ENCODE peak calls at places on chromosomes 13 and 19, in ten cellular contexts. O is BJ, W is RWPE2, Z is SK-N-SH, I is heart left ventricle, K is heart right ventricle, M is keratinocyte, S is testis, L is left ventricle myocardium inferior, F is esophagus squamous epithelium. H is an unnamed sample. For H3K36me3, the result is how much of the 10 kb centered on the place peaks cover.

GRCh38 chr19:14166448-14166847 is 30.1 kb upstream of the ASF1B start:
- DNase-seq in K (no peak), F (no peak), M (no peak), W (no peak), S (no peak), L (no peak), Z (no peak), I (no peak), O (no peak), H (no peak)

GRCh38 chr19:16207490-16208025 is 9.8 kb downstream of the AP1M1 start:
- DNase-seq in I (no peak), F (no peak), O (no peak), M (no peak), K (no peak), S (no peak), W (no peak), Z (no peak), L (no peak), H (no peak)

GRCh38 chr13:62014299-62014698 is 598.6 kb upstream of the PCDH20 start:
- DNase-seq in W (no peak), O (no peak), M (no peak), F (no peak), I (no peak), Z (peak), S (no peak), L (no peak), K (no peak), H (no peak)

GRCh38 chr13:24199016-24199415 is 38.5 kb downstream of the SPATA13 start:
- DNase-seq in Z (no peak), W (no peak), K (no peak), M (no peak), I (no peak), O (no peak), L (no peak), S (no peak), F (no peak), H (no peak)

GRCh38 chr13:97395437-97396136 is 38.4 kb upstream of the RAP2A start:
- DNase-seq in S (no peak), Z (no peak), O (no peak), I (no peak), M (no peak), W (no peak), F (no peak), K (no peak), L (no peak), H (no peak)

GRCh38 chr19:8681345-8682021 is 17.1 kb downstream of the ACTL9 start:
- DNase-seq in K (no peak), L (no peak), W (no peak), S (no peak), I (no peak), M (no peak), Z (no peak), O (no peak), F (no peak), H (no peak)

GRCh38 chr13:31182987-31183386 is 16.8 kb upstream of the B3GLCT start:
- DNase-seq in M (no peak), Z (no peak), F (no peak), K (no peak), W (no peak), L (no peak), I (no peak), O (no peak), S (no peak), H (no peak)

GRCh38 chr13:105817498-105817897 is 718.0 kb downstream of the EFNB2 start:
- DNase-seq in S (no peak), M (peak), K (no peak), F (no peak), I (no peak), L (no peak), W (no peak), Z (no peak), O (no peak), H (no peak)

GRCh38 chr19:54141356-54141755 is 3.8 kb downstream of the CNOT3 start:
- DNase-seq in O (peak), Z (no peak), I (no peak), W (no peak), L (no peak), F (no peak), K (no peak), S (no peak), M (no peak), H (no peak)

GRCh38 chr19:2491130-2491801 is 15.3 kb downstream of the GADD45B start:
- DNase-seq in K (no peak), L (no peak), I (no peak), F (no peak), W (peak), S (no peak), O (no peak), Z (no peak), M (no peak), H (peak)

GRCh38 chr19:1122021-1122971 is 18.5 kb downstream of the GPX4 start:
- DNase-seq in F (no peak), I (no peak), K (no peak), W (peak), Z (no peak), M (no peak), O (no peak), L (no peak), S (no peak), H (no peak)

GRCh38 chr19:16496613-16496983 is 404 bp downstream of the C19orf44 start:
- DNase-seq in W (no peak), S (peak), Z (no peak), K (no peak), M (no peak), O (peak), F (no peak), I (peak), L (peak), H (no peak)

GRCh38 chr13:50162001-50162400 is 146.8 kb downstream of the KCNRG start:
- DNase-seq in Z (no peak), O (no peak), W (no peak), S (no peak), F (no peak), K (no peak), L (no peak), I (no peak), M (no peak), H (no peak)

GRCh38 chr13:112441226-112441625 is 65.1 kb downstream of the SPACA7 start:
- DNase-seq in S (no peak), W (no peak), I (no peak), O (no peak), M (no peak), F (no peak), L (no peak), K (no peak), Z (no peak), H (no peak)

GRCh38 chr13:112438515-112438914 is 62.4 kb downstream of the SPACA7 start:
- DNase-seq in O (no peak), W (no peak), K (no peak), L (no peak), F (no peak), Z (no peak), I (no peak), S (no peak), M (no peak), H (no peak)

GRCh38 chr13:112435973-112436372 is 59.8 kb downstream of the SPACA7 start:
- DNase-seq in O (no peak), K (no peak), S (no peak), M (no peak), I (no peak), L (no peak), W (no peak), Z (no peak), F (no peak), H (no peak)

GRCh38 chr13:112434937-112435523 is 58.9 kb downstream of the SPACA7 start:
- DNase-seq in W (no peak), K (no peak), O (no peak), L (no peak), Z (no peak), F (no peak), I (no peak), M (no peak), S (no peak), H (no peak)

GRCh38 chr13:112438094-112438493 is 61.9 kb downstream of the SPACA7 start:
- DNase-seq in I (no peak), K (no peak), L (no peak), W (no peak), S (no peak), M (no peak), F (no peak), O (no peak), Z (no peak), H (no peak)
- H3K36me3 ChIP-seq in I (under half), K (under half), L (under half), W (under half), S (under half), M (under half), F (under half), O (under half), Z (under half), H (under half)

DNA sequence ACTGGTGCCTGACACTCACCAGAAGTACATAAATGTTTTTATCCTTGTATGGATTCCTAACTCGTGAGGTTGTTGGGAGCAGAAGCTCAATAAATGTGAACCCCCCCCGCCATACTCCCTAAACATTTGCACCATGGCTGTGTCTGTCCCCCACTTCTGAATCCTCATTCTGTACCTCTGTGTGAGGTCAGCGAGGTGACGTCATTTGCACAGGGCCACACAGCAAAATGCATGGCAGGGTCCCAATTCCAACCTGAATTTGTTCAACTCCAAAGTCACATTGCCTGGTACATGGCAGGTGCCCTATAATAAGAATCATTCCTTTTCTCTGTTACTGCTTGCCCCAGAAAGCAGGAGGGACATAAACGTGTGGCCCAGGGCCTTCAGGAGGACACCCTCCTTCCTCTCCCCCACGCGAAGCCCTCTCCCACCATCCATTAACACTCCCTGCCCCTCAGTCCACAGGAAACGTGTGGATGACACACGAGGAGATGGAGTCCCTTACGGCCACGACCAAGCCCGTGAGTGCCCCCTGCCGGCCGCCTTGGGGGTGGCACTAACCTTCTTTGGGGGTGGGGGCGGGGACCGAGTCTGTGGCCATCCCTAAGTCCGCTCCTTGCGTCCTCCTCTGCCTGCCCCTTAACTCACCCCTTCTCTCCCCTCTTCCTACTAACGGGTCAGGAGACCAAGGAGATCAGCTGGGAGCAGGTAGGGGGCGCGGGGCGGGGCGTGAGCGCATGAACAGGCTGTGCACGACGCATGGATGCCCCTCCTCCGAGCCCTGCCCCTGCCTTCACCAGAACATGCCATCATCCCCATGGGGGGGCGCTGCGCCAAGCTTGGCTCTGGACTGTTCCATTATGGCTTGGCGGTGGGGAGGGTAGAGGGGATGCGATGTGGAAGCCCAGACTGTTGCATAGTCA is 9.4 kb downstream of the HRC start:
- DNase-seq in S (peak), Z (peak), F (no peak), L (peak), O (no peak), W (no peak), M (no peak), K (peak), I (peak), H (peak)
- TF ChIP-seq CTCF in S (peak), Z (peak), F (peak), L (peak), O (peak), W (peak), M (peak), K (peak), I (peak), H (peak)

GRCh38 chr13:113008841-113009240 is 39.8 kb downstream of the MCF2L start:
- DNase-seq in W (no peak), O (no peak), Z (no peak), F (no peak), I (no peak), L (no peak), K (no peak), M (no peak), S (no peak), H (no peak)

GRCh38 chr13:113006660-113007059 is 37.6 kb downstream of the MCF2L start:
- DNase-seq in W (no peak), Z (no peak), L (no peak), F (no peak), K (no peak), S (no peak), O (no peak), I (no peak), M (no peak), H (no peak)

GRCh38 chr13:113013303-113013702 is 44.3 kb downstream of the MCF2L start:
- DNase-seq in O (no peak), K (no peak), W (no peak), Z (no peak), L (no peak), S (no peak), F (no peak), M (no peak), I (no peak), H (no peak)

GRCh38 chr13:113010510-113010865 is 41.5 kb downstream of the MCF2L start:
- DNase-seq in W (no peak), M (no peak), O (no peak), F (no peak), K (no peak), I (no peak), L (no peak), Z (peak), S (no peak), H (no peak)

DNA sequence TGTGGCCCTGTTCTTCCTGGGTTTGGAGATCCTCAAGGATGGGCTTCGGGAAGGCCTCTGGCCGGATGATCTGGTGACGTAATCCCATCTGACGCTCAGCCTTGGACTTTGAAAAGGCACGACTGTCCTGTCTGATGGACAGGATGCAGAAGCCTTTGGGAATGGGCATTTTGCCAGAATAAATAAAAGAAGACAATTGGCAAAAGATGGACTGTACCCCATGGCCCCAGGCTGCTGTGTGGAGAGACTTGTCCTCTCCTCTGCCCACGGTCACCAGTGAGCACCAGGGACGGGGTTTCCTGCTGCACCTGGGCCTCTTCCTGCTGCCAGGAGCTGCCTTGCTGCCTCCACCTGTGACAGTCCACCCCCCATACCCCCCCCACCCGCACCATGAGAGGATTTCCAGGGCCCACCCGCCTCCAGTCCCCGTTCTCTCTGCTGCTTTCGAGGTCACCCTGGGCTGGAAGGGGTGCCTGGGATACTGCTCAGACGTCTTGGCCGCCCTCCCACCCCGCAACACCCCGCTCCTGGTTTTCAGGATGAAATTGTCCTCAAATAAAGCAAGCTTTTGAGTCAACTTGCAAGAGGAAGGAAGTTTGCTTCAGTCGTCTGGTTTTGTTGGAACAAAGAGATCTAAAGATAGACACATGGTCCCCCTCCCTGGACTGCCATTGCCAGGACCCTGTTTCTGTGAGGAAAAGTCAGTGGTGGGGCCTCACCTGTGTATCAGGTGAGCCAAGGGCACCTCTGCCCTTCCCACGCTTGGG is 40.9 kb downstream of the MCF2L start:
- DNase-seq in L (no peak), F (no peak), I (peak), Z (peak), O (no peak), S (no peak), K (no peak), M (no peak), W (no peak), H (peak)
- H3K4me3 ChIP-seq in L (no peak), F (no peak), I (no peak), Z (no peak), O (no peak), S (no peak), K (no peak), M (no peak), W (no peak), H (no peak)

GRCh38 chr19:12544401-12544876 is 6.8 kb downstream of the ZNF564 start:
- DNase-seq in F (no peak), I (no peak), M (no peak), K (no peak), W (no peak), O (no peak), Z (no peak), L (no peak), S (no peak), H (no peak)
- H3K36me3 ChIP-seq in F (under half), I (under half), M (under half), K (under half), W (under half), O (under half), Z (under half), L (under half), S (under half), H (under half)

DNA sequence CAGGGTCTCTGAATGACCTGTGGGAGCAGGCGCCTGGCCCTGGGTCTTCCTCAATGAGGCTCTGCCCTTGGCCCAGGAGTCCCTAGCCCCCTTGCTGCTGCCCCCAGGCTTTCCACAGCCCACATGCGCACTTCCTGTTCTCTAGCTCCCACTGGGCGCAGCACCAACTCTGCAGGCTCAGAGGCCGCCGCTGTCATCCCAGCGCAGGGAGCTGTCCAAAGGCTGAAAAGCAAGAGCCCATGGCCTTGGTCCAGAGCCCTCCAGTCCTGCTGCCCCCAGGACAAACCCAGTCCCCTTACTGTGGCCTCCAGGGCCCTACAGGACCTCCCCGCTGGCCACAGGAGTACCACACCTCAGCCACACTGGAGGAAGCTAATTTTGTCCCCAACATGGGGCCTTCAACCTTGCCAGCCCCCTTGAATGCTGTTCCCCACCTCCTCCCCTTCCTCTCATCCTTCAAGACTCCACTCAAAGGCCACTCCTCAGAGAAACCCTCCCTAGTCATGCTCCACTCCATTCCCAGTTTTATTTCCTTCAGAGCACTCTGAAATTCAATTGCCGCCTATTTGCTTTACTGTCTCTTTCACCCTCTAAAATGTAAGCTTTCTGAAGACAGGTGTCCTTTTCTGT is 8.0 kb upstream of the POU2F2 start:
- DNase-seq in F (no peak), I (peak), O (no peak), M (no peak), S (peak), Z (no peak), K (peak), L (peak), W (no peak), H (no peak)
- TF ChIP-seq CTCF in F (no peak), I (no peak), O (no peak), M (no peak), S (no peak), Z (no peak), K (no peak), L (no peak), W (no peak), H (no peak)

H was measured in BE2C.